ENCODE peak calls at places on chromosomes 1 and 21, in ten cellular contexts. One of them, this sample, is unnamed.

GRCh38 chr1:53644496-53644895 is 94.5 kb downstream of the GLIS1 start:
- DNase-seq in immature natural killer cell: no peak
- DNase-seq in naive thymus-derived CD8-positive, alpha-beta T cell: peak
- DNase-seq in C1 segment of cervical spinal cord: no peak
- DNase-seq in NCI-H446 treated with DMSO at 0.1 percent for 48 hours: no peak
- DNase-seq in body of pancreas: no peak
- DNase-seq in NCI-H1694 treated with DMSO at 0.1 percent for 48 hours: no peak
- DNase-seq in activated CD4-positive, alpha-beta T cell treated with anti-CD3 and anti-CD28 coated beads for 48 hours: no peak
- DNase-seq in left ventricle myocardium superior: no peak
- DNase-seq in COR-L47: no peak
- DNase-seq in this sample: no peak

GRCh38 chr21:46080171-46081021 is 17.5 kb upstream of the COL6A2 start:
- DNase-seq in immature natural killer cell: no peak
- DNase-seq in naive thymus-derived CD8-positive, alpha-beta T cell: no peak
- DNase-seq in C1 segment of cervical spinal cord: no peak
- DNase-seq in NCI-H446 treated with DMSO at 0.1 percent for 48 hours: no peak
- DNase-seq in body of pancreas: no peak
- DNase-seq in NCI-H1694 treated with DMSO at 0.1 percent for 48 hours: no peak
- DNase-seq in activated CD4-positive, alpha-beta T cell treated with anti-CD3 and anti-CD28 coated beads for 48 hours: no peak
- DNase-seq in left ventricle myocardium superior: peak
- DNase-seq in COR-L47: no peak
- DNase-seq in this sample: no peak

GRCh38 chr1:18166341-18166740 is 58.7 kb downstream of the IGSF21 start:
- DNase-seq in immature natural killer cell: no peak
- DNase-seq in naive thymus-derived CD8-positive, alpha-beta T cell: no peak
- DNase-seq in C1 segment of cervical spinal cord: no peak
- DNase-seq in NCI-H446 treated with DMSO at 0.1 percent for 48 hours: no peak
- DNase-seq in body of pancreas: no peak
- DNase-seq in NCI-H1694 treated with DMSO at 0.1 percent for 48 hours: no peak
- DNase-seq in activated CD4-positive, alpha-beta T cell treated with anti-CD3 and anti-CD28 coated beads for 48 hours: no peak
- DNase-seq in left ventricle myocardium superior: no peak
- DNase-seq in COR-L47: no peak
- DNase-seq in this sample: no peak

GRCh38 chr1:114509596-114510234 is 1.3 kb downstream of the TRIM33 start:
- DNase-seq in immature natural killer cell: no peak
- DNase-seq in naive thymus-derived CD8-positive, alpha-beta T cell: no peak
- DNase-seq in C1 segment of cervical spinal cord: no peak
- DNase-seq in NCI-H446 treated with DMSO at 0.1 percent for 48 hours: no peak
- DNase-seq in body of pancreas: no peak
- DNase-seq in NCI-H1694 treated with DMSO at 0.1 percent for 48 hours: no peak
- DNase-seq in activated CD4-positive, alpha-beta T cell treated with anti-CD3 and anti-CD28 coated beads for 48 hours: no peak
- DNase-seq in left ventricle myocardium superior: no peak
- DNase-seq in COR-L47: no peak
- DNase-seq in this sample: no peak

GRCh38 chr1:59199734-59200376 is 97.0 kb upstream of the FGGY start:
- DNase-seq in immature natural killer cell: no peak
- DNase-seq in naive thymus-derived CD8-positive, alpha-beta T cell: no peak
- DNase-seq in C1 segment of cervical spinal cord: no peak
- DNase-seq in NCI-H446 treated with DMSO at 0.1 percent for 48 hours: no peak
- DNase-seq in body of pancreas: peak
- DNase-seq in NCI-H1694 treated with DMSO at 0.1 percent for 48 hours: no peak
- DNase-seq in activated CD4-positive, alpha-beta T cell treated with anti-CD3 and anti-CD28 coated beads for 48 hours: no peak
- DNase-seq in left ventricle myocardium superior: no peak
- DNase-seq in COR-L47: peak
- DNase-seq in this sample: no peak

GRCh38 chr1:243672675-243673074 is 177.4 kb downstream of the AKT3 start:
- DNase-seq in immature natural killer cell: no peak
- DNase-seq in naive thymus-derived CD8-positive, alpha-beta T cell: no peak
- DNase-seq in C1 segment of cervical spinal cord: no peak
- DNase-seq in NCI-H446 treated with DMSO at 0.1 percent for 48 hours: no peak
- DNase-seq in body of pancreas: no peak
- DNase-seq in NCI-H1694 treated with DMSO at 0.1 percent for 48 hours: no peak
- DNase-seq in activated CD4-positive, alpha-beta T cell treated with anti-CD3 and anti-CD28 coated beads for 48 hours: no peak
- DNase-seq in left ventricle myocardium superior: no peak
- DNase-seq in COR-L47: no peak
- DNase-seq in this sample: no peak

GRCh38 chr1:39154553-39155361 is 49.7 kb upstream of the MACF1 start:
- DNase-seq in immature natural killer cell: no peak
- DNase-seq in naive thymus-derived CD8-positive, alpha-beta T cell: no peak
- DNase-seq in C1 segment of cervical spinal cord: no peak
- DNase-seq in NCI-H446 treated with DMSO at 0.1 percent for 48 hours: peak
- DNase-seq in body of pancreas: peak
- DNase-seq in NCI-H1694 treated with DMSO at 0.1 percent for 48 hours: no peak
- DNase-seq in activated CD4-positive, alpha-beta T cell treated with anti-CD3 and anti-CD28 coated beads for 48 hours: no peak
- DNase-seq in left ventricle myocardium superior: no peak
- DNase-seq in COR-L47: no peak
- DNase-seq in this sample: no peak

GRCh38 chr1:233328661-233329498 is 1.4 kb downstream of the MAP3K21 start:
- DNase-seq in immature natural killer cell: no peak
- DNase-seq in naive thymus-derived CD8-positive, alpha-beta T cell: no peak
- DNase-seq in C1 segment of cervical spinal cord: no peak
- DNase-seq in NCI-H446 treated with DMSO at 0.1 percent for 48 hours: peak
- DNase-seq in body of pancreas: peak
- DNase-seq in NCI-H1694 treated with DMSO at 0.1 percent for 48 hours: no peak
- DNase-seq in activated CD4-positive, alpha-beta T cell treated with anti-CD3 and anti-CD28 coated beads for 48 hours: peak
- DNase-seq in left ventricle myocardium superior: peak
- DNase-seq in COR-L47: no peak
- DNase-seq in this sample: no peak

GRCh38 chr1:209363112-209363511 is 220.4 kb upstream of the CAMK1G start:
- DNase-seq in immature natural killer cell: no peak
- DNase-seq in naive thymus-derived CD8-positive, alpha-beta T cell: no peak
- DNase-seq in C1 segment of cervical spinal cord: no peak
- DNase-seq in NCI-H446 treated with DMSO at 0.1 percent for 48 hours: peak
- DNase-seq in body of pancreas: no peak
- DNase-seq in NCI-H1694 treated with DMSO at 0.1 percent for 48 hours: peak
- DNase-seq in activated CD4-positive, alpha-beta T cell treated with anti-CD3 and anti-CD28 coated beads for 48 hours: no peak
- DNase-seq in left ventricle myocardium superior: no peak
- DNase-seq in COR-L47: peak
- DNase-seq in this sample: no peak

GRCh38 chr1:2973661-2974593 is 47.3 kb upstream of the ACTRT2 start:
- DNase-seq in immature natural killer cell: peak
- DNase-seq in naive thymus-derived CD8-positive, alpha-beta T cell: peak
- DNase-seq in C1 segment of cervical spinal cord: no peak
- DNase-seq in NCI-H446 treated with DMSO at 0.1 percent for 48 hours: no peak
- DNase-seq in body of pancreas: no peak
- DNase-seq in NCI-H1694 treated with DMSO at 0.1 percent for 48 hours: no peak
- DNase-seq in activated CD4-positive, alpha-beta T cell treated with anti-CD3 and anti-CD28 coated beads for 48 hours: no peak
- DNase-seq in left ventricle myocardium superior: no peak
- DNase-seq in COR-L47: no peak
- DNase-seq in this sample: no peak

GRCh38 chr1:5880630-5881405 is 111.4 kb downstream of the NPHP4 start:
- DNase-seq in immature natural killer cell: no peak
- DNase-seq in naive thymus-derived CD8-positive, alpha-beta T cell: no peak
- DNase-seq in C1 segment of cervical spinal cord: no peak
- DNase-seq in NCI-H446 treated with DMSO at 0.1 percent for 48 hours: no peak
- DNase-seq in body of pancreas: no peak
- DNase-seq in NCI-H1694 treated with DMSO at 0.1 percent for 48 hours: no peak
- DNase-seq in activated CD4-positive, alpha-beta T cell treated with anti-CD3 and anti-CD28 coated beads for 48 hours: no peak
- DNase-seq in left ventricle myocardium superior: peak
- DNase-seq in COR-L47: no peak
- DNase-seq in this sample: no peak

GRCh38 chr1:38872401-38873026 is 634 bp downstream of the MYCBP start:
- DNase-seq in immature natural killer cell: no peak
- DNase-seq in naive thymus-derived CD8-positive, alpha-beta T cell: no peak
- DNase-seq in C1 segment of cervical spinal cord: no peak
- DNase-seq in NCI-H446 treated with DMSO at 0.1 percent for 48 hours: no peak
- DNase-seq in body of pancreas: peak
- DNase-seq in NCI-H1694 treated with DMSO at 0.1 percent for 48 hours: no peak
- DNase-seq in activated CD4-positive, alpha-beta T cell treated with anti-CD3 and anti-CD28 coated beads for 48 hours: peak
- DNase-seq in left ventricle myocardium superior: peak
- DNase-seq in COR-L47: no peak
- DNase-seq in this sample: peak

GRCh38 chr21:33019885-33020557 is 5.7 kb upstream of the OLIG2 start:
- DNase-seq in immature natural killer cell: no peak
- DNase-seq in naive thymus-derived CD8-positive, alpha-beta T cell: no peak
- DNase-seq in C1 segment of cervical spinal cord: no peak
- DNase-seq in NCI-H446 treated with DMSO at 0.1 percent for 48 hours: no peak
- DNase-seq in body of pancreas: no peak
- DNase-seq in NCI-H1694 treated with DMSO at 0.1 percent for 48 hours: no peak
- DNase-seq in activated CD4-positive, alpha-beta T cell treated with anti-CD3 and anti-CD28 coated beads for 48 hours: peak
- DNase-seq in left ventricle myocardium superior: no peak
- DNase-seq in COR-L47: no peak
- DNase-seq in this sample: no peak

GRCh38 chr1:52365091-52365745 is 787 bp downstream of the CC2D1B start:
- DNase-seq in immature natural killer cell: peak
- DNase-seq in naive thymus-derived CD8-positive, alpha-beta T cell: no peak
- DNase-seq in C1 segment of cervical spinal cord: peak
- DNase-seq in NCI-H446 treated with DMSO at 0.1 percent for 48 hours: no peak
- DNase-seq in body of pancreas: peak
- DNase-seq in NCI-H1694 treated with DMSO at 0.1 percent for 48 hours: no peak
- DNase-seq in activated CD4-positive, alpha-beta T cell treated with anti-CD3 and anti-CD28 coated beads for 48 hours: peak
- DNase-seq in left ventricle myocardium superior: peak
- DNase-seq in COR-L47: no peak
- DNase-seq in this sample: peak

GRCh38 chr1:29551123-29551522 is 314.8 kb downstream of the PTPRU start:
- DNase-seq in immature natural killer cell: no peak
- DNase-seq in naive thymus-derived CD8-positive, alpha-beta T cell: no peak
- DNase-seq in C1 segment of cervical spinal cord: no peak
- DNase-seq in NCI-H446 treated with DMSO at 0.1 percent for 48 hours: no peak
- DNase-seq in body of pancreas: no peak
- DNase-seq in NCI-H1694 treated with DMSO at 0.1 percent for 48 hours: no peak
- DNase-seq in activated CD4-positive, alpha-beta T cell treated with anti-CD3 and anti-CD28 coated beads for 48 hours: no peak
- DNase-seq in left ventricle myocardium superior: no peak
- DNase-seq in COR-L47: no peak
- DNase-seq in this sample: no peak

GRCh38 chr1:183032122-183032921 is 9.1 kb downstream of the LAMC1 start:
- DNase-seq in immature natural killer cell: no peak
- DNase-seq in naive thymus-derived CD8-positive, alpha-beta T cell: no peak
- DNase-seq in C1 segment of cervical spinal cord: no peak
- DNase-seq in NCI-H446 treated with DMSO at 0.1 percent for 48 hours: no peak
- DNase-seq in body of pancreas: no peak
- DNase-seq in NCI-H1694 treated with DMSO at 0.1 percent for 48 hours: no peak
- DNase-seq in activated CD4-positive, alpha-beta T cell treated with anti-CD3 and anti-CD28 coated beads for 48 hours: peak
- DNase-seq in left ventricle myocardium superior: no peak
- DNase-seq in COR-L47: no peak
- DNase-seq in this sample: no peak

GRCh38 chr1:47940321-47940720 is 56.9 kb downstream of the TRABD2B start:
- DNase-seq in immature natural killer cell: no peak
- DNase-seq in naive thymus-derived CD8-positive, alpha-beta T cell: no peak
- DNase-seq in C1 segment of cervical spinal cord: no peak
- DNase-seq in NCI-H446 treated with DMSO at 0.1 percent for 48 hours: no peak
- DNase-seq in body of pancreas: no peak
- DNase-seq in NCI-H1694 treated with DMSO at 0.1 percent for 48 hours: no peak
- DNase-seq in activated CD4-positive, alpha-beta T cell treated with anti-CD3 and anti-CD28 coated beads for 48 hours: no peak
- DNase-seq in left ventricle myocardium superior: no peak
- DNase-seq in COR-L47: no peak
- DNase-seq in this sample: no peak

GRCh38 chr1:9877962-9878361 is 32.1 kb downstream of the CTNNBIP1 start:
- DNase-seq in immature natural killer cell: no peak
- DNase-seq in naive thymus-derived CD8-positive, alpha-beta T cell: no peak
- DNase-seq in C1 segment of cervical spinal cord: no peak
- DNase-seq in NCI-H446 treated with DMSO at 0.1 percent for 48 hours: no peak
- DNase-seq in body of pancreas: no peak
- DNase-seq in NCI-H1694 treated with DMSO at 0.1 percent for 48 hours: no peak
- DNase-seq in activated CD4-positive, alpha-beta T cell treated with anti-CD3 and anti-CD28 coated beads for 48 hours: no peak
- DNase-seq in left ventricle myocardium superior: peak
- DNase-seq in COR-L47: peak
- DNase-seq in this sample: no peak

GRCh38 chr1:2970311-2971145 is 50.7 kb upstream of the ACTRT2 start:
- DNase-seq in immature natural killer cell: no peak
- DNase-seq in naive thymus-derived CD8-positive, alpha-beta T cell: peak
- DNase-seq in C1 segment of cervical spinal cord: no peak
- DNase-seq in NCI-H446 treated with DMSO at 0.1 percent for 48 hours: no peak
- DNase-seq in body of pancreas: no peak
- DNase-seq in NCI-H1694 treated with DMSO at 0.1 percent for 48 hours: no peak
- DNase-seq in activated CD4-positive, alpha-beta T cell treated with anti-CD3 and anti-CD28 coated beads for 48 hours: no peak
- DNase-seq in left ventricle myocardium superior: no peak
- DNase-seq in COR-L47: no peak
- DNase-seq in this sample: no peak

GRCh38 chr1:200666309-200666708 is 3.4 kb downstream of the DDX59 start:
- DNase-seq in immature natural killer cell: no peak
- DNase-seq in naive thymus-derived CD8-positive, alpha-beta T cell: no peak
- DNase-seq in C1 segment of cervical spinal cord: no peak
- DNase-seq in NCI-H446 treated with DMSO at 0.1 percent for 48 hours: no peak
- DNase-seq in body of pancreas: no peak
- DNase-seq in NCI-H1694 treated with DMSO at 0.1 percent for 48 hours: no peak
- DNase-seq in activated CD4-positive, alpha-beta T cell treated with anti-CD3 and anti-CD28 coated beads for 48 hours: no peak
- DNase-seq in left ventricle myocardium superior: no peak
- DNase-seq in COR-L47: no peak
- DNase-seq in this sample: no peak

GRCh38 chr1:67149179-67149770 is 14.5 kb upstream of the C1orf141 start:
- DNase-seq in immature natural killer cell: peak
- DNase-seq in naive thymus-derived CD8-positive, alpha-beta T cell: peak
- DNase-seq in C1 segment of cervical spinal cord: peak
- DNase-seq in NCI-H446 treated with DMSO at 0.1 percent for 48 hours: peak
- DNase-seq in body of pancreas: peak
- DNase-seq in NCI-H1694 treated with DMSO at 0.1 percent for 48 hours: peak
- DNase-seq in activated CD4-positive, alpha-beta T cell treated with anti-CD3 and anti-CD28 coated beads for 48 hours: peak
- DNase-seq in left ventricle myocardium superior: peak
- DNase-seq in COR-L47: peak
- DNase-seq in this sample: peak

GRCh38 chr21:34967509-34968289 is 81.4 kb downstream of the RUNX1 start:
- DNase-seq in immature natural killer cell: no peak
- DNase-seq in naive thymus-derived CD8-positive, alpha-beta T cell: no peak
- DNase-seq in C1 segment of cervical spinal cord: no peak
- DNase-seq in NCI-H446 treated with DMSO at 0.1 percent for 48 hours: no peak
- DNase-seq in body of pancreas: no peak
- DNase-seq in NCI-H1694 treated with DMSO at 0.1 percent for 48 hours: no peak
- DNase-seq in activated CD4-positive, alpha-beta T cell treated with anti-CD3 and anti-CD28 coated beads for 48 hours: peak
- DNase-seq in left ventricle myocardium superior: no peak
- DNase-seq in COR-L47: no peak
- DNase-seq in this sample: no peak

GRCh38 chr1:65039066-65039465 is 72.7 kb upstream of the JAK1 start:
- DNase-seq in immature natural killer cell: no peak
- DNase-seq in naive thymus-derived CD8-positive, alpha-beta T cell: no peak
- DNase-seq in C1 segment of cervical spinal cord: no peak
- DNase-seq in NCI-H446 treated with DMSO at 0.1 percent for 48 hours: no peak
- DNase-seq in body of pancreas: no peak
- DNase-seq in NCI-H1694 treated with DMSO at 0.1 percent for 48 hours: no peak
- DNase-seq in activated CD4-positive, alpha-beta T cell treated with anti-CD3 and anti-CD28 coated beads for 48 hours: no peak
- DNase-seq in left ventricle myocardium superior: no peak
- DNase-seq in COR-L47: no peak
- DNase-seq in this sample: no peak

GRCh38 chr1:61782771-61783170 is 40.5 kb downstream of the PATJ start:
- DNase-seq in immature natural killer cell: peak
- DNase-seq in naive thymus-derived CD8-positive, alpha-beta T cell: peak
- DNase-seq in C1 segment of cervical spinal cord: no peak
- DNase-seq in NCI-H446 treated with DMSO at 0.1 percent for 48 hours: no peak
- DNase-seq in body of pancreas: no peak
- DNase-seq in NCI-H1694 treated with DMSO at 0.1 percent for 48 hours: no peak
- DNase-seq in activated CD4-positive, alpha-beta T cell treated with anti-CD3 and anti-CD28 coated beads for 48 hours: peak
- DNase-seq in left ventricle myocardium superior: no peak
- DNase-seq in COR-L47: no peak
- DNase-seq in this sample: peak